ENCODE peak calls at places on chromosomes 3 and 15, in five cellular contexts. One of them, this sample, is unnamed.

GRCh38 chr3:172103724-172104123 is 64.3 kb downstream of the FNDC3B start:
- DNase-seq in coronary artery: no peak
- DNase-seq in fibroblast of mammary gland: peak
- DNase-seq in T-helper 2 cell: no peak
- DNase-seq in CD4-positive, CD25-positive, alpha-beta regulatory T cell: no peak
- DNase-seq in this sample: no peak

GRCh38 chr15:93043621-93044300 is 45.2 kb downstream of the RGMA start:
- DNase-seq in fibroblast of mammary gland: no peak
- DNase-seq in coronary artery: no peak
- DNase-seq in CD4-positive, CD25-positive, alpha-beta regulatory T cell: no peak
- DNase-seq in T-helper 2 cell: no peak
- DNase-seq in this sample: no peak

GRCh38 chr3:24387493-24387892 is 107.2 kb downstream of the THRB start:
- DNase-seq in T-helper 2 cell: no peak
- DNase-seq in fibroblast of mammary gland: peak
- DNase-seq in CD4-positive, CD25-positive, alpha-beta regulatory T cell: no peak
- DNase-seq in coronary artery: no peak
- DNase-seq in this sample: no peak

GRCh38 chr3:133595341-133595740 is 21.9 kb downstream of the CDV3 start:
- DNase-seq in T-helper 2 cell: peak
- DNase-seq in fibroblast of mammary gland: peak
- DNase-seq in coronary artery: no peak
- DNase-seq in CD4-positive, CD25-positive, alpha-beta regulatory T cell: no peak
- DNase-seq in this sample: no peak

GRCh38 chr3:52831500-52832301 is 1.2 kb upstream of the ITIH4 start:
- DNase-seq in CD4-positive, CD25-positive, alpha-beta regulatory T cell: no peak
- DNase-seq in coronary artery: peak
- DNase-seq in fibroblast of mammary gland: peak
- DNase-seq in T-helper 2 cell: no peak
- DNase-seq in this sample: no peak

GRCh38 chr3:18233987-18234716 is 191.0 kb downstream of the SATB1 start:
- DNase-seq in CD4-positive, CD25-positive, alpha-beta regulatory T cell: no peak
- DNase-seq in T-helper 2 cell: no peak
- DNase-seq in coronary artery: no peak
- DNase-seq in fibroblast of mammary gland: no peak
- DNase-seq in this sample: no peak

GRCh38 chr15:77944002-77944867 is 133.3 kb downstream of the TBC1D2B start:
- DNase-seq in T-helper 2 cell: peak
- DNase-seq in fibroblast of mammary gland: peak
- DNase-seq in CD4-positive, CD25-positive, alpha-beta regulatory T cell: no peak
- DNase-seq in coronary artery: peak
- DNase-seq in this sample: no peak

GRCh38 chr3:170759511-170760173 is 110.4 kb downstream of the RPL22L1 start:
- DNase-seq in fibroblast of mammary gland: no peak
- DNase-seq in CD4-positive, CD25-positive, alpha-beta regulatory T cell: no peak
- DNase-seq in coronary artery: no peak
- DNase-seq in T-helper 2 cell: no peak
- DNase-seq in this sample: no peak

GRCh38 chr3:184566441-184567414 is 5.1 kb downstream of the EPHB3 start:
- DNase-seq in T-helper 2 cell: no peak
- DNase-seq in coronary artery: peak
- DNase-seq in fibroblast of mammary gland: no peak
- DNase-seq in CD4-positive, CD25-positive, alpha-beta regulatory T cell: no peak
- DNase-seq in this sample: no peak

GRCh38 chr15:92268900-92269299 is 124.8 kb upstream of the ST8SIA2 start:
- DNase-seq in CD4-positive, CD25-positive, alpha-beta regulatory T cell: no peak
- DNase-seq in coronary artery: no peak
- DNase-seq in T-helper 2 cell: no peak
- DNase-seq in fibroblast of mammary gland: no peak
- DNase-seq in this sample: no peak

GRCh38 chr3:114880078-114880477 is 267.0 kb downstream of the ZBTB20 start:
- DNase-seq in fibroblast of mammary gland: no peak
- DNase-seq in coronary artery: no peak
- DNase-seq in CD4-positive, CD25-positive, alpha-beta regulatory T cell: no peak
- DNase-seq in T-helper 2 cell: no peak
- DNase-seq in this sample: no peak

GRCh38 chr3:38168151-38168987 is 3.0 kb downstream of the OXSR1 start:
- DNase-seq in CD4-positive, CD25-positive, alpha-beta regulatory T cell: no peak
- DNase-seq in coronary artery: no peak
- DNase-seq in T-helper 2 cell: no peak
- DNase-seq in fibroblast of mammary gland: peak
- DNase-seq in this sample: no peak

GRCh38 chr15:92904832-92905640 is 4.9 kb downstream of the CHD2 start:
- DNase-seq in CD4-positive, CD25-positive, alpha-beta regulatory T cell: no peak
- DNase-seq in fibroblast of mammary gland: no peak
- DNase-seq in T-helper 2 cell: peak
- DNase-seq in coronary artery: peak
- DNase-seq in this sample: no peak

GRCh38 chr3:181417748-181418147 is 294.0 kb upstream of the SOX2 start:
- DNase-seq in CD4-positive, CD25-positive, alpha-beta regulatory T cell: no peak
- DNase-seq in T-helper 2 cell: no peak
- DNase-seq in coronary artery: no peak
- DNase-seq in fibroblast of mammary gland: peak
- DNase-seq in this sample: no peak

GRCh38 chr15:39969871-39970270 is 36.0 kb downstream of the EIF2AK4 start:
- DNase-seq in coronary artery: no peak
- DNase-seq in T-helper 2 cell: no peak
- DNase-seq in CD4-positive, CD25-positive, alpha-beta regulatory T cell: no peak
- DNase-seq in fibroblast of mammary gland: peak
- DNase-seq in this sample: no peak

GRCh38 chr3:126025116-126025729 is 56.2 kb downstream of the ROPN1B start:
- DNase-seq in coronary artery: no peak
- DNase-seq in CD4-positive, CD25-positive, alpha-beta regulatory T cell: no peak
- DNase-seq in fibroblast of mammary gland: no peak
- DNase-seq in T-helper 2 cell: no peak
- DNase-seq in this sample: no peak

GRCh38 chr3:136595862-136596697 is 156.1 kb downstream of the STAG1 start:
- DNase-seq in coronary artery: no peak
- DNase-seq in fibroblast of mammary gland: no peak
- DNase-seq in CD4-positive, CD25-positive, alpha-beta regulatory T cell: no peak
- DNase-seq in T-helper 2 cell: peak
- DNase-seq in this sample: no peak

GRCh38 chr3:171001957-171002694 is 24.4 kb downstream of the SLC2A2 start:
- DNase-seq in coronary artery: no peak
- DNase-seq in T-helper 2 cell: no peak
- DNase-seq in fibroblast of mammary gland: peak
- DNase-seq in CD4-positive, CD25-positive, alpha-beta regulatory T cell: no peak
- DNase-seq in this sample: no peak

GRCh38 chr15:68360716-68361115 is 71.2 kb downstream of the ITGA11 start:
- DNase-seq in fibroblast of mammary gland: no peak
- DNase-seq in T-helper 2 cell: no peak
- DNase-seq in coronary artery: no peak
- DNase-seq in CD4-positive, CD25-positive, alpha-beta regulatory T cell: no peak
- DNase-seq in this sample: no peak

GRCh38 chr15:77173487-77173886 is 102.6 kb upstream of the TSPAN3 start:
- DNase-seq in T-helper 2 cell: no peak
- DNase-seq in CD4-positive, CD25-positive, alpha-beta regulatory T cell: no peak
- DNase-seq in fibroblast of mammary gland: no peak
- DNase-seq in coronary artery: no peak
- DNase-seq in this sample: no peak

GRCh38 chr3:115108614-115109013 is 38.5 kb downstream of the ZBTB20 start:
- DNase-seq in coronary artery: no peak
- DNase-seq in fibroblast of mammary gland: no peak
- DNase-seq in T-helper 2 cell: no peak
- DNase-seq in CD4-positive, CD25-positive, alpha-beta regulatory T cell: no peak
- DNase-seq in this sample: no peak

GRCh38 chr3:110576962-110577361 is 494.7 kb upstream of the NECTIN3 start:
- DNase-seq in coronary artery: no peak
- DNase-seq in T-helper 2 cell: no peak
- DNase-seq in fibroblast of mammary gland: peak
- DNase-seq in CD4-positive, CD25-positive, alpha-beta regulatory T cell: no peak
- DNase-seq in this sample: no peak

GRCh38 chr3:28576590-28577220 is 228.1 kb upstream of the AZI2 start:
- DNase-seq in CD4-positive, CD25-positive, alpha-beta regulatory T cell: no peak
- DNase-seq in fibroblast of mammary gland: no peak
- DNase-seq in T-helper 2 cell: no peak
- DNase-seq in coronary artery: no peak
- DNase-seq in this sample: no peak

This sample was measured in activated B cell treated with CpG ODN at 0.5 μM for 24 hours.